ENCODE peak calls at places on chromosomes 13 and 19, in nine cellular contexts. D is H1, A is testis, N is uterus, P is cardiac muscle cell, H is thoracic aorta, Z is left ventricle myocardium inferior, V is Panc1, I is Peyer's patch. Q is an unnamed sample.

GRCh38 chr19:52142001-52142595 is 2.4 kb upstream of the ZNF616 start:
- DNase-seq in D (no peak), A (no peak), N (no peak), P (no peak), H (no peak), Z (no peak), V (no peak), I (no peak), Q (no peak)

GRCh38 chr19:17441241-17442135 is 7.0 kb downstream of the TMEM221 start:
- DNase-seq in D (peak), A (peak), N (no peak), P (peak), H (no peak), Z (no peak), V (no peak), I (no peak), Q (no peak)

GRCh38 chr19:17468302-17469091 is 1.8 kb upstream of the SLC27A1 start:
- DNase-seq in D (no peak), A (peak), N (peak), P (no peak), H (no peak), Z (peak), V (no peak), I (no peak), Q (no peak)

GRCh38 chr13:106700007-106700950 is 132.3 kb upstream of the ARGLU1 start:
- DNase-seq in D (no peak), A (no peak), N (no peak), P (peak), H (no peak), Z (no peak), V (no peak), I (no peak), Q (no peak)

GRCh38 chr13:50690020-50690419 is 153.5 kb downstream of the DLEU7 start:
- DNase-seq in D (no peak), A (no peak), N (no peak), P (no peak), H (no peak), Z (no peak), V (no peak), I (no peak), Q (no peak)

GRCh38 chr19:30425885-30426838 is 54.0 kb downstream of the ZNF536 start:
- DNase-seq in D (peak), A (no peak), N (no peak), P (no peak), H (no peak), Z (no peak), V (no peak), I (no peak), Q (no peak)

GRCh38 chr19:18856385-18857126 is 24.8 kb downstream of the UPF1 start:
- DNase-seq in D (no peak), A (peak), N (no peak), P (no peak), H (no peak), Z (no peak), V (no peak), I (no peak), Q (no peak)

GRCh38 chr13:94435604-94436226 is 43.8 kb downstream of the DCT start:
- DNase-seq in D (no peak), A (no peak), N (no peak), P (peak), H (no peak), Z (no peak), V (no peak), I (no peak), Q (peak)

GRCh38 chr19:10808937-10809655 is 26.9 kb downstream of the TMED1 start:
- DNase-seq in D (no peak), A (no peak), N (no peak), P (no peak), H (no peak), Z (no peak), V (no peak), I (no peak), Q (no peak)

GRCh38 chr19:46052896-46053295 is 12.1 kb upstream of the IGFL4 start:
- DNase-seq in D (no peak), A (no peak), N (no peak), P (no peak), H (no peak), Z (no peak), V (no peak), I (no peak), Q (no peak)

GRCh38 chr19:38059897-38060296 is 152.9 kb downstream of the SIPA1L3 start:
- DNase-seq in D (no peak), A (no peak), N (no peak), P (no peak), H (no peak), Z (no peak), V (no peak), I (peak), Q (no peak)

GRCh38 chr19:6210091-6210490 is 69.7 kb downstream of the MLLT1 start:
- DNase-seq in D (no peak), A (no peak), N (no peak), P (no peak), H (no peak), Z (no peak), V (no peak), I (no peak), Q (no peak)

GRCh38 chr13:28059214-28059613 is 41.2 kb downstream of the FLT3 start:
- DNase-seq in D (peak), A (peak), N (no peak), P (peak), H (no peak), Z (no peak), V (no peak), I (peak), Q (no peak)

GRCh38 chr13:46097663-46098062 is 7.2 kb downstream of the CPB2 start:
- DNase-seq in D (no peak), A (no peak), N (no peak), P (no peak), H (no peak), Z (no peak), V (no peak), I (no peak), Q (no peak)

GRCh38 chr19:7820588-7820987 is 9.4 kb upstream of the EVI5L start:
- DNase-seq in D (no peak), A (no peak), N (no peak), P (no peak), H (no peak), Z (no peak), V (no peak), I (no peak), Q (no peak)

GRCh38 chr13:50617134-50617721 is 226.3 kb downstream of the DLEU7 start:
- DNase-seq in D (no peak), A (no peak), N (peak), P (no peak), H (no peak), Z (no peak), V (peak), I (no peak), Q (no peak)

GRCh38 chr19:5987077-5987818 is 9.3 kb upstream of the RANBP3 start:
- DNase-seq in D (peak), A (peak), N (peak), P (peak), H (no peak), Z (peak), V (peak), I (peak), Q (peak)

GRCh38 chr13:43546821-43547220 is 240.0 kb downstream of the ENOX1 start:
- DNase-seq in D (no peak), A (no peak), N (no peak), P (no peak), H (no peak), Z (no peak), V (no peak), I (no peak), Q (no peak)

GRCh38 chr13:44140146-44140545 is 233.5 kb upstream of the SERP2 start:
- DNase-seq in D (peak), A (no peak), N (no peak), P (no peak), H (no peak), Z (no peak), V (no peak), I (no peak), Q (no peak)

GRCh38 chr13:74070065-74070464 is 64.1 kb downstream of the KLF12 start:
- DNase-seq in D (no peak), A (no peak), N (no peak), P (no peak), H (no peak), Z (no peak), V (no peak), I (peak), Q (no peak)

GRCh38 chr13:91574756-91575155 is 176.3 kb downstream of the GPC5 start:
- DNase-seq in D (no peak), A (no peak), N (no peak), P (no peak), H (no peak), Z (no peak), V (no peak), I (no peak), Q (no peak)

GRCh38 chr19:2798733-2799132 is 13.4 kb downstream of the THOP1 start:
- DNase-seq in D (no peak), A (peak), N (no peak), P (peak), H (no peak), Z (peak), V (no peak), I (no peak), Q (no peak)

GRCh38 chr19:48645652-48646191 is at the start of gene CA11:
- DNase-seq in D (peak), A (no peak), N (no peak), P (no peak), H (no peak), Z (no peak), V (no peak), I (no peak), Q (no peak)

GRCh38 chr13:99164226-99164625 is 36.4 kb upstream of the UBAC2 start:
- DNase-seq in D (no peak), A (no peak), N (no peak), P (no peak), H (no peak), Z (no peak), V (no peak), I (no peak), Q (no peak)

GRCh38 chr13:36251528-36251927 is 37.2 kb upstream of the SOHLH2 start:
- DNase-seq in D (no peak), A (no peak), N (no peak), P (no peak), H (no peak), Z (no peak), V (no peak), I (no peak), Q (no peak)

GRCh38 chr19:38733241-38733492 is 11.1 kb downstream of the CAPN12 start:
- DNase-seq in D (no peak), A (no peak), N (no peak), P (no peak), H (no peak), Z (no peak), V (no peak), I (no peak), Q (no peak)

GRCh38 chr13:99376924-99377323 is 69.7 kb upstream of the GPR183 start:
- DNase-seq in D (peak), A (no peak), N (no peak), P (no peak), H (no peak), Z (no peak), V (no peak), I (no peak), Q (no peak)

GRCh38 chr19:4042731-4043082 is 24.0 kb downstream of the ZBTB7A start:
- DNase-seq in D (no peak), A (no peak), N (no peak), P (no peak), H (no peak), Z (no peak), V (no peak), I (no peak), Q (no peak)

GRCh38 chr13:80168089-80168850 is 172.7 kb downstream of the SPRY2 start:
- DNase-seq in D (no peak), A (no peak), N (no peak), P (peak), H (no peak), Z (no peak), V (no peak), I (no peak), Q (no peak)

GRCh38 chr13:30355405-30355741 is 48.0 kb upstream of the KATNAL1 start:
- DNase-seq in D (peak), A (no peak), N (no peak), P (peak), H (no peak), Z (no peak), V (no peak), I (peak), Q (no peak)

GRCh38 chr19:8988204-8988603 is 22.0 kb downstream of the MUC16 start:
- DNase-seq in D (peak), A (peak), N (no peak), P (no peak), H (no peak), Z (no peak), V (no peak), I (no peak), Q (no peak)

DNA sequence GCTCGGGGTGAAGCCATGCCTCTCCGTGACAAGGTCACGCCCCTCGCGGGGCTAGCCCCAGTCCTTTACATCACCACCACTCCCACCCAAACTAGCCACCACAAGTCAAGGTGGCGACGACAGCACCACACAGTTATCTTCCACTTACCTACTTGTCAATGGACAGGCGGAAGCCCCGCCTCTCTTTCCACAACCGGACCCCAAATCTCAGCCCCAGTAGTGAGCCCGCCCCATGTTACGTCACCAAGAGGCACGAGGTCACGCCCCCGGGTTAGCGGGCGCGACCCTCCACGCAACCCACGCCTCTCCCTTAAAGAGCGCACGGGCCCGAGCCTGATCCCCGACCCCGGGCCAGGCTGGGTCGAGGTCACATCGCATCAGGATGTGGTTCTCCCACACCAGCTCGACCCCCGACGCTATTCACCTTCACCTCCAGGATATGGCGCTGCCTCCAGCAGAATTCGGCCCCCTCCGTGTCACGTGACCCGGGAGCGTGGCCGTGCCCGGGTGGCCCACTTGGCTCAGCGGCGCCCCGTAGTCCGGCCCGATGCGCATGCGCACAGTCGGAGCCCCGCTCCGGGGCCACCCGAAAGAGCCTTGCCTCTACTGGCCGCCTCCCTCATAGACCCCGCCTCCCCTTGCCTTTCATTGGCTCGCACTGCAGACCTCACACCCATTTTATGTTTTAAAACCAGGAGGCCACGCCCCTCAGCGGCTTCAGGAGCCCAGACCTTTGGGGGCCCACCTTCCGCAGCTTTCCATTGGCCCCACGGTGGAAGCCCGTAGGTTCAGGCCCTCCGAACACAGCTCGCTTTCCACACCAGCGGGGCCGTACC is 18.2 kb downstream of the SYDE1 start:
- DNase-seq in D (peak), A (peak), N (peak), P (peak), H (peak), Z (peak), V (peak), I (peak), Q (peak)
- TF ChIP-seq CTCF in D (no peak), A (peak), N (no peak), P (no peak), H (no peak), Z (no peak), V (no peak), I (no peak), Q (peak)

GRCh38 chr19:12930002-12930645 is 3.4 kb downstream of the FARSA start:
- DNase-seq in D (no peak), A (no peak), N (no peak), P (no peak), H (no peak), Z (no peak), V (no peak), I (no peak), Q (no peak)
- H3K4me3 ChIP-seq in D (no peak), A (no peak), N (no peak), P (no peak), H (no peak), Z (no peak), V (no peak), I (no peak), Q (no peak)

GRCh38 chr13:96848275-96848674 is 146.0 kb downstream of the OXGR1 start:
- DNase-seq in D (no peak), A (no peak), N (no peak), P (no peak), H (no peak), Z (no peak), V (no peak), I (no peak), Q (no peak)

GRCh38 chr13:96849091-96849490 is 145.2 kb downstream of the OXGR1 start:
- DNase-seq in D (no peak), A (no peak), N (no peak), P (no peak), H (no peak), Z (no peak), V (no peak), I (no peak), Q (no peak)

GRCh38 chr13:96850538-96850937 is 143.7 kb downstream of the OXGR1 start:
- DNase-seq in D (no peak), A (no peak), N (no peak), P (no peak), H (no peak), Z (no peak), V (no peak), I (no peak), Q (no peak)

GRCh38 chr13:96851856-96852255 is 142.4 kb downstream of the OXGR1 start:
- DNase-seq in D (peak), A (no peak), N (no peak), P (no peak), H (no peak), Z (no peak), V (no peak), I (no peak), Q (no peak)
- H3K27ac ChIP-seq in D (no peak), A (no peak), N (no peak), P (no peak), H (no peak), Z (no peak), V (no peak), I (no peak), Q (no peak)

GRCh38 chr13:40255551-40255950 is 410.9 kb downstream of the FOXO1 start:
- DNase-seq in D (no peak), A (no peak), N (no peak), P (no peak), H (no peak), Z (no peak), V (no peak), I (no peak), Q (no peak)
- TF ChIP-seq CTCF in D (no peak), A (no peak), N (no peak), P (no peak), H (no peak), Z (no peak), V (no peak), I (no peak), Q (no peak)

Q was measured in AG04450.